ENCODE peak calls at places on chromosomes 12 and 14, in eight cellular contexts. X, S, P, V, I, A, H and L are unnamed samples.

GRCh38 chr12:120584343-120585149 is 3.3 kb upstream of the POP5 start:
- DNase-seq in S (no peak), X (peak; percentile 62), P (peak; percentile 61), V (peak; percentile 58), I (no peak), H (peak; percentile 57), A (peak; percentile 45), L (peak; percentile 57)

GRCh38 chr14:89429206-89430091 is 12.4 kb upstream of the FOXN3 start:
- DNase-seq in I (no peak), V (peak; percentile 56), P (no peak), X (no peak), S (peak; percentile 19), H (peak; percentile 33), A (no peak), L (no peak)

GRCh38 chr12:12153596-12153995 is 82.9 kb downstream of the BCL2L14 start:
- DNase-seq in I (no peak), S (no peak), X (no peak), V (no peak), A (no peak), P (no peak), H (no peak), L (no peak)

GRCh38 chr12:132099739-132100138 is 44.4 kb downstream of the DDX51 start:
- DNase-seq in A (no peak), H (no peak), P (no peak), I (no peak), S (no peak), V (no peak), X (no peak), L (no peak)

GRCh38 chr14:50311337-50311973 is 574 bp downstream of the L2HGDH start:
- DNase-seq in H (no peak), S (no peak), I (no peak), V (no peak), P (no peak), X (no peak), A (no peak), L (no peak)

GRCh38 chr14:70886421-70887206 is 20.6 kb upstream of the PCNX1 start:
- DNase-seq in I (no peak), P (no peak), X (no peak), H (peak; percentile 23), V (no peak), S (no peak), A (no peak), L (no peak)

GRCh38 chr12:45204757-45205156 is 11.1 kb upstream of the ANO6 start:
- DNase-seq in I (no peak), V (no peak), P (no peak), A (no peak), H (no peak), X (no peak), S (no peak), L (no peak)

GRCh38 chr12:42484996-42485395 is 104.5 kb downstream of the PRICKLE1 start:
- DNase-seq in P (no peak), I (no peak), X (no peak), A (no peak), H (no peak), S (peak; percentile 33), V (no peak), L (no peak)

GRCh38 chr14:104333903-104334811 is 195.8 kb downstream of the KIF26A start:
- DNase-seq in V (no peak), S (no peak), A (no peak), H (no peak), I (peak; percentile 59), X (no peak), P (no peak), L (no peak)

GRCh38 chr14:101732128-101732527 is 29.4 kb upstream of the PPP2R5C start:
- DNase-seq in I (peak; percentile 37), A (no peak), X (no peak), S (no peak), V (peak; percentile 20), H (no peak), P (no peak), L (no peak)

GRCh38 chr12:92721130-92721529 is 18.3 kb downstream of the PLEKHG7 start:
- DNase-seq in S (peak; percentile 33), V (no peak), A (no peak), I (no peak), H (no peak), P (no peak), X (no peak), L (no peak)

GRCh38 chr12:126191037-126191891 is 1126.0 kb downstream of the AACS start:
- DNase-seq in I (no peak), A (peak; percentile 82), H (no peak), S (no peak), P (no peak), X (no peak), V (no peak), L (no peak)

GRCh38 chr12:86249856-86250255 is 6.3 kb downstream of the MGAT4C start:
- DNase-seq in S (peak; percentile 70), A (no peak), V (peak; percentile 4), P (no peak), X (no peak), I (no peak), H (no peak), L (no peak)

GRCh38 chr14:79424462-79424861 is 786.8 kb downstream of the DIO2 start:
- DNase-seq in V (no peak), S (peak; percentile 63), A (no peak), H (no peak), I (no peak), X (no peak), P (no peak), L (no peak)

GRCh38 chr14:92686763-92687427 is 61.5 kb downstream of the LGMN start:
- DNase-seq in H (peak; percentile 78), X (peak; percentile 75), I (no peak), P (peak; percentile 81), S (peak; percentile 43), A (peak; percentile 79), V (peak; percentile 83), L (peak; percentile 84)

GRCh38 chr14:84891414-84891813 is 638.5 kb upstream of the FLRT2 start:
- DNase-seq in X (no peak), V (no peak), S (no peak), H (no peak), I (no peak), P (no peak), A (no peak), L (no peak)

DNA sequence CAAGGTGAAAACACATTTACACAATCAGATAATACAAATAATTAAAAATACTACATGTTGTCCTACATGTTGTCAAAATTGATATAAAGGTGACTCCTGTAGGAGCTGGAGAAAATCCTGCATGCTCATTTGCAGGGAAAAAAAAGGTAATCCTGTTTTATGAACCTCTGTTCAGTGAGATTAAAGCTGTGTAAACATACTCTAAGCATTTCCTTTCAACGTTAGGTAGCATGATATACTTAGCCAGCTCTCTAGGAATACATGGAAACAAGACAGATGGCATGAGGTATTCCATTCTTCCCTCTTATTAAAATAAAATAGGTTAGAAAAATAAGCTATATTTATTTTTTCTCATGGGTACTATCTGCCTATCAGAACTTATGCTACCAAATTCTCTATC is 635.7 kb upstream of the FLRT2 start:
- DNase-seq in H (no peak), V (no peak), P (no peak), A (no peak), S (no peak), X (no peak), I (no peak), L (no peak)
- H3K27me3 ChIP-seq in H (no peaks in the 10 kb centered on the region), V (no peaks in the 10 kb centered on the region), P (no peaks in the 10 kb centered on the region), A (no peaks in the 10 kb centered on the region), S (no peaks in the 10 kb centered on the region), X (no peaks in the 10 kb centered on the region), I (no peaks in the 10 kb centered on the region), L (no peaks in the 10 kb centered on the region)

DNA sequence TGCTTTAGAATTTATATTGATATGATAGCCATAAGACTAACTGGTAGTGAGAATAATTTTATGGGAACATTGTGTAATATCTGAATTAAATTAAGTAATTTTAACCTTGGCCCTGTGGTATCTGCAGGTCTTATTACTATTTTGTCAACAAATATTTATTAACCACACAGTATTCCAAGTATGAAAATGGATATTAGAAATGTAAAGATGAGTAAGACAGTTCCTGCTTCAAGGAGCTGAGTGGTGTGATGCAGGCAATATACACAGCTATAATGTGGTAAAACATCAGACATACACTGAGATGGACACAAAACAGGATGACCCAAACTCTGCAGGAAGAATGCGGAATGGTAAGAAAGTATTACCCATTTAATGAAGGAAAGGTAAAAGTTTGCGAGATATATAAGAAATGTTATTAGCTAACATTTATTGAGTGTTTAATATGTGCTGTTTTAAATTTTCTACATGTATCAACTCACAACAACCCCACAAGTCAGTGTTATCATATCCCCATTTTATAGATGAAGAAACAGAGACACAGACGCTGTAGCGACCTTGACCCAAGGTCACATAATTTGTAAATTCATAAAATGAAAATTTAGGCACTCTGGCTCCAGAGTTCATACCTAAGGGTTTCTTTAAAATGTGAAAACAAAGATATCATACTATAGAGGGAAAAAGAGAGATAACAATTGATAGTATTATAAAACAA is 12.7 kb downstream of the ABCD2 start:
- DNase-seq in S (no peak), H (no peak), X (no peak), I (no peak), V (no peak), A (no peak), P (no peak), L (no peak)
- H3K27ac ChIP-seq in S (no peak overlapping the region), H (no peak overlapping the region), X (no peak overlapping the region), I (no peak overlapping the region), V (no peak overlapping the region), A (no peak overlapping the region), P (no peak overlapping the region), L (no peak overlapping the region)

GRCh38 chr12:2693204-2693860 is 101.4 kb upstream of the FKBP4 start:
- DNase-seq in I (no peak), S (no peak), H (no peak), V (no peak), P (no peak), A (no peak), X (no peak), L (no peak)
- H3K27me3 ChIP-seq in I (peaks cover 26% of the 10 kb centered on the region), S (peaks cover 8% of the 10 kb centered on the region), H (no peaks in the 10 kb centered on the region), V (no peaks in the 10 kb centered on the region), P (peaks cover 19% of the 10 kb centered on the region), A (no peaks in the 10 kb centered on the region), X (no peaks in the 10 kb centered on the region), L (no peaks in the 10 kb centered on the region)

GRCh38 chr12:111638576-111638975 is 39.5 kb upstream of the ATXN2 start:
- DNase-seq in P (no peak), H (no peak), I (no peak), A (no peak), V (no peak), X (no peak), S (no peak), L (no peak)

GRCh38 chr12:111640498-111640897 is 41.4 kb upstream of the ATXN2 start:
- DNase-seq in P (no peak), V (no peak), H (no peak), A (no peak), I (no peak), S (no peak), X (no peak), L (no peak)

GRCh38 chr12:111636209-111636928 is 37.3 kb upstream of the ATXN2 start:
- DNase-seq in P (peak; percentile 47), S (peak; percentile 54), H (no peak), I (peak; percentile 85), V (peak; percentile 74), A (peak; percentile 16), X (peak; percentile 51), L (no peak)

GRCh38 chr12:111635524-111635923 is 36.4 kb upstream of the ATXN2 start:
- DNase-seq in P (no peak), V (peak; percentile 43), H (no peak), X (no peak), S (peak; percentile 40), I (no peak), A (no peak), L (no peak)
- H3K27ac ChIP-seq in P (peak overlapping the region; percentile 72), V (peak overlapping the region; percentile 66), H (no peak overlapping the region), X (peak overlapping the region; percentile 64), S (no peak overlapping the region), I (peak overlapping the region; percentile 7), A (no peak overlapping the region), L (peak overlapping the region; percentile 7)